ENCODE peak calls at places on chromosomes 16 and 17, in six cellular contexts. One of them, this sample, is unnamed.

GRCh38 chr17:45090711-45091110 is 29.6 kb downstream of the NMT1 start:
- DNase-seq in RWPE1: no peak
- DNase-seq in neural progenitor cell: no peak
- DNase-seq in lung: no peak
- DNase-seq in gastrocnemius medialis: peak
- DNase-seq in left lung: no peak
- DNase-seq in this sample: no peak

GRCh38 chr17:79804856-79805696 is 8.2 kb upstream of the CBX8 start:
- DNase-seq in RWPE1: no peak
- DNase-seq in lung: no peak
- DNase-seq in neural progenitor cell: no peak
- DNase-seq in left lung: no peak
- DNase-seq in gastrocnemius medialis: no peak
- DNase-seq in this sample: no peak

GRCh38 chr16:88558457-88559442 is 11.5 kb upstream of the ZC3H18 start:
- DNase-seq in gastrocnemius medialis: peak
- DNase-seq in lung: peak
- DNase-seq in RWPE1: peak
- DNase-seq in left lung: no peak
- DNase-seq in neural progenitor cell: peak
- DNase-seq in this sample: no peak

GRCh38 chr16:24138024-24138423 is 118.1 kb upstream of the CACNG3 start:
- DNase-seq in neural progenitor cell: peak
- DNase-seq in left lung: no peak
- DNase-seq in lung: no peak
- DNase-seq in RWPE1: no peak
- DNase-seq in gastrocnemius medialis: no peak
- DNase-seq in this sample: no peak

GRCh38 chr16:66275795-66276428 is 90.6 kb upstream of the CDH5 start:
- DNase-seq in RWPE1: peak
- DNase-seq in lung: peak
- DNase-seq in left lung: no peak
- DNase-seq in neural progenitor cell: peak
- DNase-seq in gastrocnemius medialis: no peak
- DNase-seq in this sample: peak

GRCh38 chr16:9966569-9967157 is 215.6 kb downstream of the GRIN2A start:
- DNase-seq in left lung: no peak
- DNase-seq in gastrocnemius medialis: no peak
- DNase-seq in lung: no peak
- DNase-seq in RWPE1: no peak
- DNase-seq in neural progenitor cell: no peak
- DNase-seq in this sample: no peak

GRCh38 chr17:17934214-17934613 is 38.0 kb downstream of the TOM1L2 start:
- DNase-seq in gastrocnemius medialis: no peak
- DNase-seq in neural progenitor cell: no peak
- DNase-seq in RWPE1: no peak
- DNase-seq in left lung: no peak
- DNase-seq in lung: no peak
- DNase-seq in this sample: no peak

GRCh38 chr17:57679356-57679755 is 65.7 kb downstream of the CCDC182 start:
- DNase-seq in lung: no peak
- DNase-seq in RWPE1: no peak
- DNase-seq in gastrocnemius medialis: no peak
- DNase-seq in left lung: no peak
- DNase-seq in neural progenitor cell: no peak
- DNase-seq in this sample: no peak

GRCh38 chr17:58272367-58273280 is 8.1 kb downstream of the MPO start:
- DNase-seq in left lung: no peak
- DNase-seq in lung: no peak
- DNase-seq in gastrocnemius medialis: no peak
- DNase-seq in RWPE1: no peak
- DNase-seq in neural progenitor cell: no peak
- DNase-seq in this sample: no peak

GRCh38 chr16:89890886-89891657 is 17.7 kb downstream of the TCF25 start:
- DNase-seq in lung: no peak
- DNase-seq in gastrocnemius medialis: no peak
- DNase-seq in left lung: no peak
- DNase-seq in neural progenitor cell: no peak
- DNase-seq in RWPE1: no peak
- DNase-seq in this sample: no peak

GRCh38 chr16:89210904-89211515 is 6.5 kb upstream of the ZNF778 start:
- DNase-seq in lung: no peak
- DNase-seq in left lung: no peak
- DNase-seq in gastrocnemius medialis: no peak
- DNase-seq in RWPE1: no peak
- DNase-seq in neural progenitor cell: no peak
- DNase-seq in this sample: no peak

GRCh38 chr17:7982171-7982570 is 20.2 kb upstream of the GUCY2D start:
- DNase-seq in gastrocnemius medialis: no peak
- DNase-seq in RWPE1: peak
- DNase-seq in neural progenitor cell: no peak
- DNase-seq in lung: no peak
- DNase-seq in left lung: no peak
- DNase-seq in this sample: peak

GRCh38 chr16:27383511-27384243 is 18.3 kb upstream of the IL21R start:
- DNase-seq in lung: no peak
- DNase-seq in neural progenitor cell: no peak
- DNase-seq in left lung: peak
- DNase-seq in RWPE1: no peak
- DNase-seq in gastrocnemius medialis: peak
- DNase-seq in this sample: no peak

GRCh38 chr16:3804426-3805016 is 76.0 kb downstream of the CREBBP start:
- DNase-seq in left lung: no peak
- DNase-seq in RWPE1: no peak
- DNase-seq in lung: no peak
- DNase-seq in gastrocnemius medialis: no peak
- DNase-seq in neural progenitor cell: no peak
- DNase-seq in this sample: no peak

GRCh38 chr16:61210039-61210438 is 826.2 kb downstream of the CDH8 start:
- DNase-seq in neural progenitor cell: no peak
- DNase-seq in RWPE1: no peak
- DNase-seq in gastrocnemius medialis: no peak
- DNase-seq in lung: no peak
- DNase-seq in left lung: no peak
- DNase-seq in this sample: no peak

GRCh38 chr17:57445051-57445450 is 188.7 kb downstream of the MSI2 start:
- DNase-seq in RWPE1: no peak
- DNase-seq in gastrocnemius medialis: no peak
- DNase-seq in neural progenitor cell: no peak
- DNase-seq in lung: no peak
- DNase-seq in left lung: no peak
- DNase-seq in this sample: no peak

GRCh38 chr17:43368740-43369506 is 29.9 kb upstream of the ARL4D start:
- DNase-seq in RWPE1: peak
- DNase-seq in left lung: peak
- DNase-seq in neural progenitor cell: peak
- DNase-seq in lung: peak
- DNase-seq in gastrocnemius medialis: peak
- DNase-seq in this sample: no peak

GRCh38 chr16:11160676-11161115 is 95.3 kb downstream of the SOCS1 start:
- DNase-seq in neural progenitor cell: no peak
- DNase-seq in gastrocnemius medialis: no peak
- DNase-seq in RWPE1: no peak
- DNase-seq in left lung: no peak
- DNase-seq in lung: no peak
- DNase-seq in this sample: no peak

GRCh38 chr16:80824623-80825364 is 20.4 kb upstream of the CDYL2 start:
- DNase-seq in left lung: no peak
- DNase-seq in neural progenitor cell: peak
- DNase-seq in lung: no peak
- DNase-seq in RWPE1: peak
- DNase-seq in gastrocnemius medialis: no peak
- DNase-seq in this sample: no peak

GRCh38 chr16:47853635-47854034 is 302.2 kb downstream of the ABCC12 start:
- DNase-seq in left lung: no peak
- DNase-seq in RWPE1: no peak
- DNase-seq in lung: no peak
- DNase-seq in neural progenitor cell: no peak
- DNase-seq in gastrocnemius medialis: no peak
- DNase-seq in this sample: no peak

GRCh38 chr16:23650674-23651073 is 9.4 kb downstream of the DCTN5 start:
- DNase-seq in lung: no peak
- DNase-seq in left lung: no peak
- DNase-seq in neural progenitor cell: peak
- DNase-seq in gastrocnemius medialis: no peak
- DNase-seq in RWPE1: no peak
- DNase-seq in this sample: no peak

GRCh38 chr17:17751996-17752821 is 71.0 kb downstream of the RAI1 start:
- DNase-seq in gastrocnemius medialis: peak
- DNase-seq in lung: peak
- DNase-seq in neural progenitor cell: peak
- DNase-seq in left lung: peak
- DNase-seq in RWPE1: peak
- DNase-seq in this sample: peak

GRCh38 chr17:18017958-18018357 is 21.0 kb downstream of the ATPAF2 start:
- DNase-seq in gastrocnemius medialis: no peak
- DNase-seq in left lung: no peak
- DNase-seq in lung: no peak
- DNase-seq in neural progenitor cell: no peak
- DNase-seq in RWPE1: no peak
- DNase-seq in this sample: no peak

GRCh38 chr16:21599994-21600773 is 807 bp downstream of the METTL9 start:
- DNase-seq in gastrocnemius medialis: no peak
- DNase-seq in RWPE1: peak
- DNase-seq in lung: no peak
- DNase-seq in neural progenitor cell: peak
- DNase-seq in left lung: no peak
- DNase-seq in this sample: no peak

GRCh38 chr17:74959826-74960738 is 12.5 kb downstream of the HID1 start:
- DNase-seq in lung: no peak
- DNase-seq in neural progenitor cell: no peak
- DNase-seq in left lung: no peak
- DNase-seq in gastrocnemius medialis: no peak
- DNase-seq in RWPE1: peak
- DNase-seq in this sample: no peak

GRCh38 chr17:48003686-48004120 is 32.8 kb downstream of the CDK5RAP3 start:
- DNase-seq in RWPE1: no peak
- DNase-seq in gastrocnemius medialis: no peak
- DNase-seq in neural progenitor cell: peak
- DNase-seq in lung: no peak
- DNase-seq in left lung: no peak
- DNase-seq in this sample: no peak

GRCh38 chr17:60160829-60161501 is 11.2 kb downstream of the CA4 start:
- DNase-seq in gastrocnemius medialis: no peak
- DNase-seq in lung: no peak
- DNase-seq in RWPE1: no peak
- DNase-seq in left lung: no peak
- DNase-seq in neural progenitor cell: no peak
- DNase-seq in this sample: no peak

DNA sequence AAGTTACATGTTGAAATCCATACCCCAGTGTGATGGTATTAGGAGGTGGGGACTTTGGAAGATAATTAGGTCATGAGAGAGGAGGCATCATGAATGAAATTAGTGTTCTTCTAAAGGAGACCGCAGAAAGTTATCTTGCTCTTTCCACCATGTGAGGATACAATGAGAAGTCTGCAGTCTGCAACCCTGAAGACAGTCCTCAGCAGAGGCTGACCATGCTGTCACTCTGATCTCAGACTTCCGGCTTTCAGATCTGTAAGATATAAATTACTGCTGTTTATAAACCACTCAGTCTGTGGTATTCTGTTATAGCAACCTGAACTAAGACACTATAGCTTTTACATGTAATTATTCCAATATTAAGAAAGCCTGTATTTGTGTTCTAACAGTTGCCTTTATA is 116.7 kb upstream of the CES5A start:
- DNase-seq in RWPE1: no peak
- DNase-seq in gastrocnemius medialis: no peak
- DNase-seq in left lung: no peak
- DNase-seq in lung: no peak
- DNase-seq in neural progenitor cell: no peak
- DNase-seq in this sample: no peak
- H3K27ac ChIP-seq in RWPE1: no peak
- H3K27ac ChIP-seq in gastrocnemius medialis: no peak
- H3K27ac ChIP-seq in left lung: no peak
- H3K27ac ChIP-seq in lung: no peak
- H3K27ac ChIP-seq in neural progenitor cell: no peak
- H3K27ac ChIP-seq in this sample: no peak

GRCh38 chr16:69711115-69711740 is 15.1 kb downstream of the NQO1 start:
- DNase-seq in RWPE1: peak
- DNase-seq in left lung: peak
- DNase-seq in gastrocnemius medialis: no peak
- DNase-seq in neural progenitor cell: no peak
- DNase-seq in lung: peak
- DNase-seq in this sample: peak

GRCh38 chr16:69707920-69708683 is 18.3 kb downstream of the NQO1 start:
- DNase-seq in lung: no peak
- DNase-seq in gastrocnemius medialis: no peak
- DNase-seq in RWPE1: no peak
- DNase-seq in neural progenitor cell: no peak
- DNase-seq in left lung: no peak
- DNase-seq in this sample: no peak

GRCh38 chr16:69712914-69713581 is 13.3 kb downstream of the NQO1 start:
- DNase-seq in gastrocnemius medialis: no peak
- DNase-seq in lung: no peak
- DNase-seq in left lung: no peak
- DNase-seq in neural progenitor cell: no peak
- DNase-seq in RWPE1: no peak
- DNase-seq in this sample: no peak

GRCh38 chr16:69709456-69710084 is 16.8 kb downstream of the NQO1 start:
- DNase-seq in lung: no peak
- DNase-seq in gastrocnemius medialis: no peak
- DNase-seq in RWPE1: peak
- DNase-seq in neural progenitor cell: peak
- DNase-seq in left lung: no peak
- DNase-seq in this sample: no peak

GRCh38 chr16:69712277-69712676 is 14.1 kb downstream of the NQO1 start:
- DNase-seq in left lung: no peak
- DNase-seq in neural progenitor cell: no peak
- DNase-seq in lung: no peak
- DNase-seq in RWPE1: no peak
- DNase-seq in gastrocnemius medialis: no peak
- DNase-seq in this sample: no peak
- H3K27ac ChIP-seq in left lung: no peak
- H3K27ac ChIP-seq in neural progenitor cell: no peak
- H3K27ac ChIP-seq in lung: no peak
- H3K27ac ChIP-seq in RWPE1: peak
- H3K27ac ChIP-seq in gastrocnemius medialis: no peak
- H3K27ac ChIP-seq in this sample: peak

DNA sequence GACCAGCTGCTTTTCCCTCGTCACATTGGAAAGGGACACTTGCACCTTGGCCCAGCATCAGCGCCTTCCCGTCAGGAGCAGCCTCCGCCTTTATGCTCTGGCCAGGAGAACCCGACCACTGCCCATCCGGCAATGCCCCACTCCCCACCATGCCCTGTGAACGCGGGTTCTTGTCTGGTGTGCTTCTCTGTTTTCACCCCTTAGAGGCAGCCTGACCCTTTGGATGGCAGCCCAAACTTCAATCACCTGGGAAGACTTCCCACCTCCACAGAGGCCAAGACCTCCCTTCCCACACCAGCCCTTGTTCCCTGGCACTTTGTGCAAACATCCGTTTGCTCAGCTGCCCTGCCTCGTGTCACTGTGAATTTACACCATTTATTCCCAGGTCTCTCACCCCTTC is 87.0 kb downstream of the DNAH17 start:
- DNase-seq in lung: no peak
- DNase-seq in neural progenitor cell: no peak
- DNase-seq in left lung: no peak
- DNase-seq in gastrocnemius medialis: no peak
- DNase-seq in RWPE1: no peak
- DNase-seq in this sample: no peak
- H3K27ac ChIP-seq in lung: no peak
- H3K27ac ChIP-seq in neural progenitor cell: no peak
- H3K27ac ChIP-seq in left lung: no peak
- H3K27ac ChIP-seq in gastrocnemius medialis: no peak
- H3K27ac ChIP-seq in RWPE1: no peak
- H3K27ac ChIP-seq in this sample: no peak

GRCh38 chr17:10802487-10803284 is 1.2 kb downstream of the TMEM238L start:
- DNase-seq in left lung: no peak
- DNase-seq in lung: no peak
- DNase-seq in gastrocnemius medialis: no peak
- DNase-seq in neural progenitor cell: no peak
- DNase-seq in RWPE1: no peak
- DNase-seq in this sample: no peak
- H3K27ac ChIP-seq in left lung: no peak
- H3K27ac ChIP-seq in lung: no peak
- H3K27ac ChIP-seq in gastrocnemius medialis: no peak
- H3K27ac ChIP-seq in neural progenitor cell: no peak
- H3K27ac ChIP-seq in RWPE1: no peak
- H3K27ac ChIP-seq in this sample: no peak

This sample was measured in epithelial cell of prostate.